ENCODE peak calls at places on chromosomes 2 and 18, in eight cellular contexts. Z is IMR-90; B is psoas muscle; V is CD8-positive, alpha-beta T cell; P is neuronal stem cell; N is body of pancreas; D is A673; H is heart right ventricle. I is an unnamed sample. For H3K4me1 and H3K27me3, the result is how much of the 10 kb centered on the place peaks cover.

GRCh38 chr2:9081750-9082149 is 78.3 kb upstream of the MBOAT2 start:
- DNase-seq in Z (no peak), N (no peak), B (no peak), P (no peak), H (no peak), D (no peak), V (no peak), I (no peak)

GRCh38 chr18:23227729-23228075 is 92.4 kb downstream of the CABLES1 start:
- DNase-seq in B (no peak), V (no peak), D (peak), H (no peak), P (no peak), N (no peak), Z (no peak), I (no peak)

GRCh38 chr2:60163691-60164090 is 389.8 kb downstream of the BCL11A start:
- DNase-seq in H (no peak), D (no peak), Z (no peak), P (no peak), N (no peak), B (no peak), V (no peak), I (no peak)

GRCh38 chr2:112728384-112729175 is 7.8 kb downstream of the NT5DC4 start:
- DNase-seq in H (no peak), D (peak), Z (no peak), B (no peak), P (no peak), V (no peak), N (no peak), I (no peak)

GRCh38 chr2:49811502-49811901 is 657.2 kb upstream of the FSHR start:
- DNase-seq in B (no peak), H (no peak), Z (no peak), N (no peak), D (no peak), V (no peak), P (no peak), I (no peak)

GRCh38 chr2:74094291-74094690 is 53.4 kb downstream of the BOLA3 start:
- DNase-seq in Z (no peak), H (no peak), N (no peak), V (no peak), P (no peak), D (no peak), B (no peak), I (no peak)

GRCh38 chr18:48786621-48787522 is 163.9 kb downstream of the SMAD7 start:
- DNase-seq in Z (no peak), D (no peak), B (peak), V (no peak), N (peak), P (no peak), H (no peak), I (no peak)

GRCh38 chr2:210195066-210195852 is 24.1 kb upstream of the KANSL1L start:
- DNase-seq in Z (peak), V (no peak), H (no peak), B (no peak), D (peak), P (no peak), N (peak), I (peak)

GRCh38 chr2:47250576-47251403 is 95.7 kb upstream of the STPG4 start:
- DNase-seq in B (no peak), H (no peak), N (peak), P (no peak), D (no peak), Z (no peak), V (no peak), I (no peak)

GRCh38 chr18:13661779-13662271 is 64.5 kb downstream of the FAM210A start:
- DNase-seq in H (no peak), Z (no peak), V (no peak), B (no peak), P (no peak), D (no peak), N (no peak), I (no peak)

GRCh38 chr18:3456686-3457069 is 6.7 kb downstream of the TGIF1 start:
- DNase-seq in B (no peak), P (no peak), H (no peak), V (no peak), Z (no peak), D (no peak), N (no peak), I (no peak)

GRCh38 chr18:55998071-55998522 is 410.1 kb upstream of the TCF4 start:
- DNase-seq in N (peak), V (no peak), Z (peak), H (no peak), D (peak), P (peak), B (no peak), I (no peak)
- H3K4me3 ChIP-seq in N (no peak), V (no peak), Z (no peak), H (peak), D (no peak), P (no peak), B (peak), I (no peak)

DNA sequence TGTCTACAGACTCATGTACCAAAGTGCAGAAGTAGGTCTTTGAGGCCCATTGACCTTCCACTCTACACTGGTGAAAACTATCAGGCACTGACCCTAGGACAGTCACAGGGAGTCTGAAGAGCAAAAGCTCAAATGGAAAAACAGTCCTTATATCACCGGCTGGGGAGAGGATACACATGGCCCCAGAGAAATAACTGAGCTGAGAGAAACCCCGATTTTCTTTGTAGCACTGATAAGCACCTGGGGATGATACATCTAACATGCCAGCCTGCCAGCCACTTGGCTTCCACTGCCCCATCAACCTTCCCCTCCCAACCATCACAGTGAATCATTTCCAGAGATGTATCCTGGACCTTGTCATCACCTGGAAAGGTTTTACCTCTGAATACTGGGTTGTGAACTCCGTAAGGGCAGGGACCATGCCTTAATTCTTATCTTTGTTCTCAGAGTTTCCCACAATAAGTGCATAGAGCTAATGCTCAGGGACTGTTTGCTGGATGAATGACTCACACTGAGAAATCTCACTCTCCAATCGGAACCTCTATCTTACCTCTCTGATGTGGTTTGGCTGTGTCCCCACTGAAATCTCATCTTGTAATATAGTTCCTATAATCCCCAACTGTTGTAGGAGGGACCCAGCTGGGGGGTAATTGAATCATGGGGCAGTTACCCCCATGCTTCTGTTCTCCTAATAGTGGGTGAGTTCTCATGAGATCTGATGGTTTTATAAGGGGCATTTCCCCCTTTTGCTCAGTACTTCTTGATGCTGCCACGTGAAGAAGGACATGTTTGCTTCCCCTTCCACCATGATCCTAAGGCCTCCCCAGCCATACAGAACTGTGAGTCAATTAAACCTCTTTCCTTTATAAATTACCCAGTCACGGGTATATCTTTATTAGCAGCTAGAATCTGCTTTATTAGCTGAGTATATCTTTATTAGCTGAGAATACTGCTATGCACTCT is 37.1 kb downstream of the EVA1A start:
- DNase-seq in Z (peak), P (no peak), N (no peak), B (no peak), D (no peak), H (no peak), V (no peak), I (no peak)
- H3K4me1 ChIP-seq in Z (under half), P (under half), N (under half), B (under half), D (under half), H (under half), V (under half), I (under half)

GRCh38 chr2:36781907-36782635 is 85.6 kb downstream of the VIT start:
- DNase-seq in V (no peak), H (no peak), B (no peak), D (no peak), N (no peak), P (no peak), Z (no peak), I (no peak)

GRCh38 chr2:36779462-36779861 is 83.0 kb downstream of the VIT start:
- DNase-seq in V (no peak), H (no peak), N (no peak), D (no peak), Z (no peak), B (no peak), P (no peak), I (no peak)

GRCh38 chr2:36780231-36780808 is 83.8 kb downstream of the VIT start:
- DNase-seq in V (no peak), D (peak), N (no peak), P (peak), H (no peak), B (no peak), Z (peak), I (peak)

GRCh38 chr2:36785179-36785795 is 88.8 kb downstream of the VIT start:
- DNase-seq in Z (peak), B (peak), P (peak), V (peak), N (peak), H (peak), D (peak), I (peak)

GRCh38 chr2:36783276-36783675 is 86.8 kb downstream of the VIT start:
- DNase-seq in H (no peak), Z (no peak), B (no peak), D (peak), N (no peak), P (no peak), V (no peak), I (no peak)
- H3K27me3 ChIP-seq in H (under half), Z (under half), B (under half), D (under half), N (under half), P (under half), V (under half), I (under half)

GRCh38 chr2:148903946-148904345 is 28.9 kb downstream of the KIF5C start:
- DNase-seq in D (no peak), B (no peak), N (no peak), Z (no peak), V (no peak), H (no peak), P (no peak), I (no peak)

GRCh38 chr2:148899638-148900318 is 24.8 kb downstream of the KIF5C start:
- DNase-seq in N (no peak), H (no peak), V (no peak), D (no peak), B (no peak), P (no peak), Z (no peak), I (no peak)

GRCh38 chr2:148903294-148903693 is 28.3 kb downstream of the KIF5C start:
- DNase-seq in Z (no peak), D (no peak), H (no peak), P (no peak), N (no peak), B (no peak), V (no peak), I (no peak)

GRCh38 chr2:148901142-148901541 is 26.1 kb downstream of the KIF5C start:
- DNase-seq in H (no peak), B (no peak), Z (no peak), N (no peak), D (no peak), P (no peak), V (no peak), I (no peak)

GRCh38 chr2:148900350-148900749 is 25.3 kb downstream of the KIF5C start:
- DNase-seq in H (no peak), P (no peak), N (no peak), V (no peak), Z (no peak), B (no peak), D (no peak), I (no peak)
- H3K4me3 ChIP-seq in H (no peak), P (no peak), N (no peak), V (no peak), Z (no peak), B (no peak), D (no peak), I (no peak)

GRCh38 chr2:69385443-69386151 is 1.4 kb downstream of the GFPT1 start:
- DNase-seq in N (no peak), V (no peak), Z (peak), H (no peak), B (no peak), D (peak), P (no peak), I (no peak)

GRCh38 chr2:69382547-69382946 is 4.5 kb downstream of the GFPT1 start:
- DNase-seq in B (no peak), Z (no peak), D (no peak), P (no peak), N (no peak), V (no peak), H (no peak), I (no peak)

GRCh38 chr2:69383178-69383812 is 3.7 kb downstream of the GFPT1 start:
- DNase-seq in Z (no peak), V (no peak), P (no peak), B (no peak), D (no peak), N (no peak), H (no peak), I (no peak)

GRCh38 chr2:69386376-69386775 is 651 bp downstream of the GFPT1 start:
- DNase-seq in N (no peak), V (no peak), B (no peak), D (no peak), Z (no peak), P (no peak), H (no peak), I (no peak)

DNA sequence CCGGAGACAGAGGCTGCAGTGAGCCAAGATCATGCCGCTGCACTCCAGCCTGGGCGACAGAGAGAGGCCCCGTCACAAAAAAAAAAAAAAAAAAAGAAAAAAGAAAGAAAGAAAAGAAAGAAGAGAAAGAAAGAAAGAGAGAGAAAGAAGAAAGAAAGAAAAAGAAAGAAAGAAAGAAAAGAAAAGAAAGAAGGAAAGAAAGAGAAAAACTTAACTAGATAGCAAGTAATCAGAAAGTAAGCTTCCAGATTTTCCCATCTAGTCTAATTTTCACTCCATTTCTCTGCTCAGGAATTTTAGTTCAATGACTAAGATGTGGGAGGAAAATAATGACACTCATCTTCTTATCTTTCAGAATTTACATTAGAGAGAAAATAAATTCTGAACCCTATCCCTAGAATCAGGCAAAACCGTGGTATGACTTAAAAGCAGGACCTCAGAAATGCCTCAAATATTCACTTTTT is 2.4 kb downstream of the GFPT1 start:
- DNase-seq in N (no peak), V (no peak), Z (peak), B (no peak), H (no peak), P (no peak), D (no peak), I (no peak)
- H3K4me1 ChIP-seq in N (under half), V (under half), Z (under half), B (under half), H (under half), P (under half), D (under half), I (under half)

DNA sequence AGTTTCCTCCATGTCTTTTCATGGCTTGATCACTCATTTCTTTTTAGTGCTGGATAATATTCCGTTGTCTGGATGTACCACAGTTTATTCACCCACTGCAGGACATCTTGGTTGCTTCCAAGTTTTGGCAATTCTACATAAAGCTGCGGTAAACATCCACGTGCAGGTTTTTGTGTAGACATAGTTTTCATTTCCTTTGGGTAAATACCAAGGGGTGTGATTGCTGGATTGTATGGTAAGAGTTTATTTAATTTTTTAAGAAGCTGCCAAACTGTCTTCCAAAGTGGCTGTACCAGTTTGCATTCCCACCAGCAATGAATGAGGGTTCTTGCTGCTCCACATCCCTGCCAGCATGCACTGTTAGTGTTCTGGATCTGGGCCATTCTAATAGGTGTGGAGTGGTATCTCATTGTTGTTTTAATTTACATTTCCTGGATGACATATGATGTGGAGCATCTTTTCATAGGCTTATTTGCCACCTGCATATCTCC is 44.2 kb downstream of the EFR3B start:
- DNase-seq in Z (no peak), V (no peak), B (no peak), D (no peak), N (no peak), H (no peak), P (no peak), I (no peak)
- H3K27me3 ChIP-seq in Z (under half), V (under half), B (under half), D (half or more), N (under half), H (under half), P (under half), I (under half)

GRCh38 chr18:55588001-55588875 is at the start of gene TCF4:
- DNase-seq in N (peak), H (peak), Z (peak), D (peak), P (peak), V (no peak), B (peak), I (no peak)
- H3K4me3 ChIP-seq in N (peak), H (peak), Z (peak), D (peak), P (peak), V (peak), B (peak), I (no peak)

GRCh38 chr2:3145471-3146027 is 232.1 kb downstream of the EIPR1 start:
- DNase-seq in V (no peak), N (no peak), P (no peak), B (no peak), D (no peak), Z (no peak), H (no peak), I (no peak)

GRCh38 chr2:3146772-3147640 is 230.6 kb downstream of the EIPR1 start:
- DNase-seq in N (no peak), P (no peak), H (no peak), B (no peak), V (no peak), D (no peak), Z (no peak), I (no peak)

GRCh38 chr2:3144856-3145255 is 232.8 kb downstream of the EIPR1 start:
- DNase-seq in V (no peak), P (no peak), Z (no peak), N (no peak), H (no peak), B (no peak), D (no peak), I (no peak)

GRCh38 chr2:3147641-3148530 is 229.7 kb downstream of the EIPR1 start:
- DNase-seq in P (no peak), Z (no peak), H (no peak), D (no peak), V (no peak), B (no peak), N (no peak), I (no peak)

DNA sequence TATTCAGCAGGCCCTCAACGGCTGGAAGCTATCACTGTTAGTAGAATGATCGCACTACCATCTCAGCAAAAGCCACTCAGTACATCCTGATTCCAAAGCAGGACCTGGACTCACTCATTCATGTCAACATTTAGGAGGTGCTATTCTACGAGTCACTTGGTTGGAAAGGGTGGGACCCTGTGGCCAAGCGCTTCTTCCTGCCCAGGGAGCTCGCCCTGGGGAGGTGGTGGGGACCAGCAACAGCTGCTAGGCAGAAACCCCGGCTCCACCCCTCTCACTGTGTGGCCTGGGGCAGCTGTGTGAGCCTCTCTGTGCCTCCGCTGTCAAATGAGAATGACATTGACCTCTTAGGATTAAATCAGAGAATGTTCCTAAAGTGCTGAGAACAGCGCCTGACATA is 231.4 kb downstream of the EIPR1 start:
- DNase-seq in V (no peak), H (no peak), N (no peak), Z (no peak), D (no peak), P (no peak), B (no peak), I (no peak)
- H3K4me1 ChIP-seq in V (under half), H (under half), N (under half), Z (under half), D (under half), P (under half), B (under half), I (under half)

GRCh38 chr2:5694016-5694690 is 2.0 kb downstream of the SOX11 start:
- DNase-seq in Z (peak), V (no peak), D (peak), P (no peak), B (no peak), N (no peak), H (no peak), I (no peak)
- H3K27me3 ChIP-seq in Z (under half), V (under half), D (under half), P (under half), B (under half), N (under half), H (half or more), I (under half)

I was measured in CD4-positive, alpha-beta memory T cell.